ENCODE peak calls at places on chromosomes 12 and 14, in eight cellular contexts. D is endodermal cell, H is aorta, F is body of pancreas, I is lower lobe of right lung, S is psoas muscle, N is transverse colon, U is neural progenitor cell. W is an unnamed sample. For H3K4me1 and H3K9me3, the result is how much of the 10 kb centered on the place peaks cover.

GRCh38 chr14:98182385-98183055 is 1089.5 kb downstream of the BCL11B start:
- DNase-seq in S (no peak), I (no peak), H (no peak), N (no peak), F (no peak), D (no peak), U (no peak), W (no peak)

GRCh38 chr14:88856786-88857366 is 32.4 kb downstream of the TTC8 start:
- DNase-seq in U (no peak), F (no peak), N (no peak), D (no peak), S (no peak), H (no peak), I (no peak), W (no peak)

GRCh38 chr14:74913986-74914573 is 9.0 kb downstream of the RPS6KL1 start:
- DNase-seq in H (peak), D (peak), S (peak), U (peak), I (no peak), F (peak), N (peak), W (no peak)

GRCh38 chr14:54472291-54472690 is 16.5 kb downstream of the GMFB start:
- DNase-seq in I (no peak), H (no peak), N (no peak), D (peak), S (no peak), F (no peak), U (peak), W (no peak)

GRCh38 chr14:21090194-21090939 is 8.1 kb downstream of the ZNF219 start:
- DNase-seq in N (peak), H (peak), D (peak), F (peak), I (peak), S (no peak), U (peak), W (peak)

GRCh38 chr12:42932937-42933336 is 343.4 kb upstream of the PRICKLE1 start:
- DNase-seq in I (no peak), D (no peak), S (no peak), N (no peak), H (no peak), U (no peak), F (no peak), W (no peak)

GRCh38 chr12:108685469-108686247 is 45.7 kb downstream of the CORO1C start:
- DNase-seq in N (no peak), F (no peak), H (no peak), I (no peak), D (no peak), S (no peak), U (no peak), W (no peak)

GRCh38 chr12:45122776-45123380 is 72.0 kb upstream of the DBX2 start:
- DNase-seq in H (no peak), S (no peak), U (peak), I (no peak), F (no peak), N (no peak), D (peak), W (no peak)

GRCh38 chr14:102201369-102201748 is 61.7 kb downstream of the WDR20 start:
- DNase-seq in I (no peak), S (no peak), H (no peak), U (no peak), D (no peak), N (no peak), F (no peak), W (no peak)
- H3K4me1 ChIP-seq in I (under half), S (under half), H (under half), U (under half), D (under half), N (under half), F (under half), W (under half)

GRCh38 chr14:64918216-64918615 is 4.0 kb downstream of the CHURC1 start:
- DNase-seq in F (no peak), H (no peak), D (no peak), I (no peak), S (no peak), U (no peak), N (no peak), W (no peak)

GRCh38 chr14:64915025-64915424 is 770 bp downstream of the CHURC1 start:
- DNase-seq in F (no peak), H (no peak), N (no peak), D (no peak), S (no peak), I (no peak), U (no peak), W (no peak)

GRCh38 chr14:64919215-64919614 is 5.0 kb downstream of the CHURC1 start:
- DNase-seq in F (no peak), U (no peak), D (no peak), N (no peak), S (no peak), I (no peak), H (no peak), W (no peak)

GRCh38 chr14:64914237-64914971 is at the start of gene CHURC1:
- DNase-seq in D (peak), F (peak), S (peak), H (peak), U (peak), I (peak), N (peak), W (peak)

GRCh38 chr14:64915797-64916196 is 1.5 kb downstream of the CHURC1 start:
- DNase-seq in D (no peak), S (no peak), H (no peak), U (no peak), F (no peak), N (no peak), I (no peak), W (no peak)
- H3K27ac ChIP-seq in D (no peak), S (peak), H (no peak), U (no peak), F (no peak), N (no peak), I (no peak), W (peak)

GRCh38 chr12:133204264-133204603 is 22.9 kb downstream of the ZNF268 start:
- DNase-seq in N (no peak), I (no peak), F (no peak), U (no peak), H (no peak), D (no peak), S (no peak), W (no peak)

GRCh38 chr12:133202493-133203343 is 21.4 kb downstream of the ZNF268 start:
- DNase-seq in H (no peak), U (no peak), D (no peak), N (no peak), I (no peak), S (no peak), F (no peak), W (no peak)

GRCh38 chr12:133201888-133202287 is 20.6 kb downstream of the ZNF268 start:
- DNase-seq in N (no peak), D (no peak), S (no peak), H (no peak), I (no peak), F (no peak), U (no peak), W (no peak)

GRCh38 chr12:133206390-133206789 is 25.1 kb downstream of the ZNF268 start:
- DNase-seq in S (no peak), U (no peak), F (no peak), D (no peak), N (no peak), I (no peak), H (no peak), W (no peak)

GRCh38 chr12:133203344-133204263 is 22.3 kb downstream of the ZNF268 start:
- DNase-seq in D (no peak), H (no peak), N (no peak), U (no peak), S (no peak), I (no peak), F (no peak), W (no peak)
- H3K9me3 ChIP-seq in D (half or more), H (under half), N (half or more), U (half or more), S (half or more), I (half or more), F (under half), W (half or more)

GRCh38 chr12:27336254-27336653 is 3.6 kb downstream of the BMAL2 start:
- DNase-seq in F (no peak), U (no peak), I (no peak), H (no peak), S (no peak), N (no peak), D (no peak), W (no peak)

GRCh38 chr12:27334721-27335082 is 2.1 kb downstream of the BMAL2 start:
- DNase-seq in U (no peak), F (no peak), N (no peak), D (no peak), H (no peak), I (no peak), S (no peak), W (no peak)

GRCh38 chr12:27338473-27338872 is 5.8 kb downstream of the BMAL2 start:
- DNase-seq in I (no peak), D (no peak), H (no peak), U (no peak), N (no peak), F (no peak), S (no peak), W (no peak)

GRCh38 chr12:27335364-27336145 is 2.9 kb downstream of the BMAL2 start:
- DNase-seq in H (no peak), U (no peak), S (no peak), F (no peak), N (no peak), I (no peak), D (no peak), W (no peak)

GRCh38 chr12:27337376-27337775 is 4.7 kb downstream of the BMAL2 start:
- DNase-seq in D (no peak), N (no peak), H (no peak), I (no peak), F (no peak), U (no peak), S (no peak), W (no peak)
- H3K4me1 ChIP-seq in D (under half), N (under half), H (under half), I (under half), F (under half), U (under half), S (under half), W (under half)

DNA sequence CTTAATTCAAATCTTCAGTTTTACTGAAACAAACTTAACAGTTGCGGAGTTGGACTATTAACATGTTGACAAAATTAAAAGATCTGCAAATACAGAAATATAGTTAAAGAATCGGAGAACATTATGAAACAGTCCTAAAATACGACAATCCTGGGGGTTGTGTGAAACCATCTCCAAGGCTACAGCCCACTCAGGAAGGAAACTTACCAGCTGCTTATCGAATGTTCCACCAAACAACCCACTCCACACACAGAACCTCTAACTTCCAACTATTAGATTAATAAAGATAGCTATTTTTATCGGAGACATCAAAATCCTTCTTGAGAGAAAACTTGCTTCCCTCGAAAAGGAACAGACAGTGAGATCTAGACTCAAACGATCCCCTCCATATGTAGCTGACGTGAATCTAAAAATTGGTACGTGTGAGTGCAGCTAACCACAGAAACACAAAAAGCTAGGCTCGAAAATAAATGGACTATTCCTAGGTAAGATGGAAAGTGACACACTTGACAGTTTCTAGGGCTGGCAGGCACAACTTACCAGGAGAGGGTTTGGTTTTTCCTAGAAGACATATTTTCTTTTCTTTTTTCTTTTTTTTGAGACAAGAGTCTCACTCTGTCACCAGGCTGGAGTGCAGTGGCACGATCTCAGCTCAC is 12.9 kb downstream of the VPS37B start:
- DNase-seq in U (no peak), F (no peak), H (no peak), S (no peak), D (no peak), I (no peak), N (no peak), W (no peak)
- H3K27ac ChIP-seq in U (no peak), F (peak), H (no peak), S (no peak), D (no peak), I (peak), N (no peak), W (peak)

GRCh38 chr14:100810435-100810834 is 15.5 kb upstream of the MEG3 start:
- DNase-seq in S (no peak), D (no peak), H (no peak), I (no peak), N (no peak), U (no peak), F (no peak), W (no peak)
- H3K9me3 ChIP-seq in S (under half), D (half or more), H (under half), I (under half), N (under half), U (under half), F (under half), W (under half)

GRCh38 chr12:75984577-75985182 is 46.9 kb downstream of the PHLDA1 start:
- DNase-seq in D (no peak), N (no peak), I (no peak), S (no peak), F (no peak), U (no peak), H (no peak), W (no peak)

GRCh38 chr12:75982974-75983660 is 48.5 kb downstream of the PHLDA1 start:
- DNase-seq in I (no peak), F (no peak), D (no peak), S (no peak), U (no peak), H (no peak), N (no peak), W (no peak)

GRCh38 chr12:75979181-75979580 is 52.4 kb downstream of the PHLDA1 start:
- DNase-seq in I (no peak), F (no peak), U (no peak), N (no peak), H (no peak), S (no peak), D (no peak), W (no peak)

GRCh38 chr12:75981247-75981646 is 50.3 kb downstream of the PHLDA1 start:
- DNase-seq in D (no peak), S (no peak), U (no peak), N (no peak), F (no peak), H (no peak), I (no peak), W (no peak)

DNA sequence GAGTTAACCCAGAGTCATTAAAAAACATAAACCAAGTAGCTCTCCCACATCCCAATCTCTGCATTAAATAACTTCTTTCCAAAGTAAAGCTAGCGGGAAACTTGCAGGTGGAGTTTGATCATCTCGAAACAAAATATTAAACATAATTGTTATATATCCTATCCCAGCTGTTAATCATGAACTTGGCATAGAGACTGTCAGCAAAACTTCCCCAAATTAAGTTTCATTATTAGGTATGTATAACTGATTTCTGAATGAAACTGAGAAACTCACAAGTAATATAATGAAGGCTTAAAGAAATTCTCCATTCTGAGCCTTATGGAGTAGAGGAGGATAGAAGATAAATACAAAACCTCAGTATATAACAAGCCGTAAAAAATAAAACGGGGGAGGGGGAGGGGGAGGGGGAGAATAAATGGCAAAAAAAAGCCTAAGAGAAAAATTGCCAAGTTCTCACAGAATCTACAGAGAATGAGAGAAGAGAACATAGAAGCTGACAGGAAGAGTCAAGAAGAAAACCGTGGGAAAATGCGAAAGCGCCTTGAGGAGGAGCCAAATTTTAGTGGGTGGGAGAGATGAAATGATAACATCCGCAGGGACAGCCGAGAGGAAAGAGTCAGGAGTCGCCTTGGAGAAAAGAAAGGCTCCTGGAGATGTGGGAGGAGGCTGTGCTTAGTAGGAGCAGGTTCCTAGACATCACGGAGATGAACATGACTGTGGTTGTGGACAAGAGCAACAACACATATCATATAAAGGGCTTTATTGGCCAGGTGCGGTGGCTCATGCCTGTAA is 49.6 kb downstream of the PHLDA1 start:
- DNase-seq in S (no peak), N (no peak), F (peak), D (no peak), U (no peak), I (no peak), H (no peak), W (no peak)
- H3K4me1 ChIP-seq in S (under half), N (under half), F (half or more), D (under half), U (under half), I (half or more), H (under half), W (under half)